ENCODE peak calls at places on chromosomes 1 and 21, in nine cellular contexts. C, Y, W, I, A, R, L, O and T are unnamed samples.
A peak's percentile ranks its signal among the peaks of the same experiment; 100 is the strongest.

GRCh38 chr1:235642943-235643371 is 6.6 kb downstream of the GNG4 start:
- DNase-seq in O (no peak), A (no peak), I (peak; percentile 62), Y (no peak), W (no peak), R (no peak), C (no peak), L (no peak), T (no peak)

GRCh38 chr1:92217721-92218120 is at the start of gene C1orf146:
- DNase-seq in W (no peak), O (no peak), A (no peak), C (no peak), Y (no peak), I (no peak), L (no peak), R (no peak), T (no peak)

GRCh38 chr1:46452931-46453325 is 36.7 kb upstream of the DMBX1 start:
- DNase-seq in A (no peak), R (no peak), W (no peak), L (no peak), Y (no peak), I (no peak), O (no peak), C (no peak), T (no peak)

GRCh38 chr1:8665824-8666223 is 151.6 kb downstream of the RERE start:
- DNase-seq in I (no peak), A (no peak), Y (no peak), O (no peak), C (no peak), L (no peak), R (no peak), W (no peak), T (no peak)

GRCh38 chr1:226627050-226627755 is 78.6 kb downstream of the STUM start:
- DNase-seq in O (no peak), L (no peak), Y (no peak), A (peak; percentile 47), R (no peak), C (peak; percentile 4), W (no peak), I (no peak), T (no peak)

GRCh38 chr1:199687321-199687720 is 340.2 kb upstream of the NR5A2 start:
- DNase-seq in C (no peak), W (no peak), L (no peak), R (no peak), O (no peak), I (no peak), A (no peak), Y (peak; percentile 31), T (no peak)

GRCh38 chr1:91872560-91873081 is 13.3 kb downstream of the TGFBR3 start:
- DNase-seq in O (no peak), C (no peak), W (no peak), I (no peak), A (no peak), L (no peak), R (no peak), Y (no peak), T (no peak)

GRCh38 chr1:200802865-200803512 is 64.3 kb downstream of the CAMSAP2 start:
- DNase-seq in R (peak; percentile 70), O (peak; percentile 84), I (peak; percentile 93), L (peak; percentile 77), Y (peak; percentile 79), A (peak; percentile 89), C (peak; percentile 70), W (peak; percentile 61), T (peak; percentile 49)

GRCh38 chr1:119358661-119359060 is 9.9 kb upstream of the HAO2 start:
- DNase-seq in I (no peak), Y (peak; percentile 52), W (no peak), C (no peak), O (no peak), R (no peak), A (no peak), L (no peak), T (no peak)

GRCh38 chr21:15276243-15276642 is 211.4 kb upstream of the NRIP1 start:
- DNase-seq in W (no peak), O (peak; percentile 62), Y (no peak), L (no peak), R (no peak), C (no peak), A (no peak), I (no peak), T (no peak)

GRCh38 chr1:210446479-210446878 is 117.8 kb downstream of the HHAT start:
- DNase-seq in Y (no peak), O (no peak), C (no peak), L (no peak), A (no peak), I (peak; percentile 66), R (no peak), W (no peak), T (no peak)

GRCh38 chr21:39451332-39452206 is at the start of gene SH3BGR:
- DNase-seq in R (peak; percentile 88), O (peak; percentile 68), I (peak; percentile 74), W (no peak), C (peak; percentile 88), Y (peak; percentile 33), L (no peak), A (peak; percentile 70), T (no peak)

GRCh38 chr1:65992160-65993046 is 199.7 kb downstream of the PDE4B start:
- DNase-seq in I (peak; percentile 9), O (no peak), R (no peak), C (no peak), A (no peak), L (no peak), W (no peak), Y (no peak), T (no peak)

GRCh38 chr1:21955474-21956281 is 18.6 kb upstream of the HSPG2 start:
- DNase-seq in W (no peak), Y (no peak), C (peak; percentile 69), L (no peak), I (no peak), R (peak; percentile 54), O (no peak), A (peak; percentile 77), T (no peak)

GRCh38 chr1:200888349-200888838 is 6.3 kb upstream of the INAVA start:
- DNase-seq in A (peak; percentile 53), L (peak; percentile 43), W (no peak), C (no peak), Y (no peak), O (no peak), R (no peak), I (peak; percentile 16), T (no peak)

GRCh38 chr1:5164155-5164554 is 509.7 kb downstream of the AJAP1 start:
- DNase-seq in R (no peak), L (no peak), O (no peak), Y (no peak), W (no peak), A (no peak), I (no peak), C (no peak), T (no peak)

GRCh38 chr1:193431265-193431977 is 245.0 kb upstream of the B3GALT2 start:
- DNase-seq in A (no peak), I (no peak), C (no peak), Y (no peak), L (no peak), O (no peak), W (no peak), R (no peak), T (no peak)

GRCh38 chr1:4084896-4085295 is 184.8 kb upstream of the C1orf174 start:
- DNase-seq in I (no peak), Y (no peak), L (no peak), A (peak; percentile 25), R (no peak), C (no peak), O (no peak), W (no peak), T (no peak)

GRCh38 chr1:86703696-86704455 is 500 bp upstream of the SH3GLB1 start:
- DNase-seq in A (peak; percentile 66), O (no peak), R (no peak), I (peak; percentile 73), L (peak; percentile 82), Y (no peak), W (no peak), C (no peak), T (no peak)

DNA sequence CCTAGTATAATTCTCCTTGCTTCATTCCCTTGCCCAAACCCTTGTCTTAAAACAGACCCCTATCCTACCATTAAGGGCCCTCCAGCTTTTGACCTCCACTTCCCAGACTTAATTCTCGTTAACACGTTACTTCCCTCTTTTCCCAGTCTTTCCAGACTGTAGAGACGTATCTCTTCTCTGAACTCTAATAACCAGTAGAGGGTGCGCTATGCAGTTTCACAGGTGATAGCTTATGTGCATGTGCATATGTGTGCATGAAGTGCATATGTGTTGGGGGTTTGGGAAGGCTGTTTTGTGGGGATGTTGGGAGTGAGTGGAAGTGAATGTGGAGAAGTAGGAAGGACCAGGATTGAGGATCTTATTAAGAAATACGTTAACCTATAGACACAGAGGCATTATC is 78.1 kb upstream of the CCDC190 start:
- DNase-seq in R (no peak), C (no peak), L (no peak), A (no peak), Y (no peak), O (no peak), W (no peak), I (no peak), T (no peak)
- TF ChIP-seq CTCF in R (no peak), C (no peak), L (no peak), A (no peak), Y (peak; percentile 31), O (no peak), W (peak; percentile 9), I (no peak), T (no peak)

DNA sequence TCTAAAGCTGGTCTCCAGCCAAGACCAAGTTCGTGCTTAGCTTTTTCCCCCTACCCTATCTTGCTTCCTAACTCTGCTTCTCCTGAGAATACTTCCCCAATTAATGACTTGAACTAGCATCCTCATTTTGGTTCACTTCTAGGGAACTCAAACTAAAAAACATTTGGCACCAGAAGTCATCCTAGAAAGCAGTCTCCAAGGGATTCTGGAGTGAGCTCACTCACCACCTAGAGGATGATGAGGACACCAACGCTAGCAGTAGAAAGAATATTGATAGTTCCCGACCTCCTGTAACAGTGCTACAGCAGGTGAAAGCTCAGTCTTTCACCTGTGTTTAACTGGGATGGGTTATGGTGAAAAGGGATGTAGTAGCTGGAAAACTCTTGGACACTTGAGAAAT is 4.7 kb upstream of the PSMB2 start:
- DNase-seq in R (no peak), A (no peak), L (no peak), Y (no peak), C (no peak), W (no peak), O (no peak), I (no peak), T (no peak)
- TF ChIP-seq CTCF in R (no peak), A (no peak), L (peak; percentile 30), Y (no peak), C (no peak), W (peak; percentile 27), O (no peak), I (peak; percentile 20), T (no peak)

GRCh38 chr1:245155186-245156040 is 628 bp downstream of the KIF26B start:
- DNase-seq in Y (peak; percentile 18), L (no peak), R (no peak), O (peak; percentile 14), C (no peak), I (peak; percentile 65), A (no peak), W (no peak), T (no peak)
- TF ChIP-seq CTCF in Y (no peak), L (no peak), R (no peak), O (no peak), C (no peak), I (no peak), A (no peak), W (peak; percentile 19), T (peak; percentile 0)

DNA sequence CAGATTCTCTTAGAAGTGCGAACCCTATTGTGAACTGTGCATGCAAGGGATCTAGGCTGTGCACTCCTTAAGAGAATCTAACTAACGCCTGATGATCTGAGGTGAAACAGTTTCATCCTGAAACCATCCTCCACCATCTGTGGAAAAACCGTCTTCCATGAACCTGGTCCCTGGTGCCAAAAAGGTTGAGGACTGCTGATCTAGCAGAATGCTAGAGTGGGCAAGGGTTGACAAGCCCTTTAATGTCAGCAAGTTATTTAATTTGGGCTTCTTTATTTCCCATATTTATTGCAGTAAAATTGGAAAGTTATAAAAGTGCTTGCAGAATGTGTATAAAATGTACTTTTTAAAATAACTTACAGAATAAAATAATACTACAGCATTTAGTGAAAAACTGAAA is 26.4 kb downstream of the ALG14 start:
- DNase-seq in C (no peak), R (no peak), W (no peak), L (no peak), O (no peak), A (no peak), I (no peak), Y (no peak), T (no peak)
- TF ChIP-seq CTCF in C (no peak), R (no peak), W (no peak), L (no peak), O (no peak), A (no peak), I (no peak), Y (no peak), T (no peak)